ENCODE peak calls at places on chromosome 4, in eight cellular contexts. Z is amniotic stem cell; V is SW480; C is colonic mucosa; O is NCI-H1694 treated with DMSO at 0.1 percent for 48 hours; E is glutamatergic neuron; T is myocyte; H is NK-92 treated with Interleukin-12 subunit alpha and Interleukin-12 subunit beta, amount 100 ng/mL, for 24 hours. B is an unnamed sample.

GRCh38 chr4:25313194-25313895 is 771 bp downstream of the ZCCHC4 start:
- DNase-seq in H (no peak), C (peak), Z (no peak), T (no peak), O (no peak), V (peak), E (no peak), B (no peak)

GRCh38 chr4:74483226-74483911 is 38.4 kb downstream of the AREG start:
- DNase-seq in O (no peak), T (no peak), V (no peak), C (no peak), E (no peak), H (no peak), Z (no peak), B (no peak)

GRCh38 chr4:11079171-11079570 is 349.5 kb downstream of the HS3ST1 start:
- DNase-seq in O (no peak), E (no peak), T (peak), H (no peak), V (no peak), C (no peak), Z (no peak), B (no peak)

GRCh38 chr4:141497627-141498026 is 138.8 kb upstream of the IL15 start:
- DNase-seq in E (no peak), Z (no peak), O (no peak), V (no peak), T (no peak), H (no peak), C (no peak), B (no peak)

GRCh38 chr4:149987330-149987751 is 90.9 kb upstream of the DCLK2 start:
- DNase-seq in Z (no peak), O (peak), H (no peak), T (peak), C (no peak), E (no peak), V (no peak), B (no peak)

GRCh38 chr4:1502976-1503375 is 96.7 kb upstream of the NKX1-1 start:
- DNase-seq in Z (no peak), O (no peak), H (no peak), E (no peak), V (no peak), T (no peak), C (no peak), B (peak)

GRCh38 chr4:148442830-148443549 is 776 bp upstream of the NR3C2 start:
- DNase-seq in O (no peak), H (no peak), Z (no peak), T (no peak), C (no peak), V (no peak), E (no peak), B (no peak)

GRCh38 chr4:8705161-8706145 is 112.9 kb downstream of the CPZ start:
- DNase-seq in E (no peak), H (no peak), T (no peak), C (no peak), V (no peak), O (no peak), Z (no peak), B (peak)

GRCh38 chr4:169383724-169384123 is 113.0 kb upstream of the SH3RF1 start:
- DNase-seq in Z (peak), V (no peak), C (no peak), E (no peak), T (peak), O (no peak), H (no peak), B (no peak)

GRCh38 chr4:130722370-130722769 is 1626.4 kb downstream of the C4orf33 start:
- DNase-seq in O (no peak), C (no peak), V (no peak), E (no peak), Z (no peak), T (no peak), H (no peak), B (no peak)

GRCh38 chr4:108814327-108814726 is 51.5 kb upstream of the ETNPPL start:
- DNase-seq in V (no peak), Z (no peak), E (no peak), H (no peak), O (no peak), T (no peak), C (no peak), B (no peak)

GRCh38 chr4:98801259-98801725 is 127.6 kb downstream of the EIF4E start:
- DNase-seq in V (no peak), Z (no peak), T (no peak), H (no peak), C (no peak), E (no peak), O (no peak), B (no peak)

GRCh38 chr4:16122784-16123183 is 39.0 kb upstream of the PROM1 start:
- DNase-seq in V (no peak), E (no peak), H (peak), Z (no peak), T (no peak), O (no peak), C (no peak), B (no peak)

GRCh38 chr4:129092636-129093172 is 635 bp downstream of the SCLT1 start:
- DNase-seq in H (no peak), O (no peak), E (no peak), T (peak), V (no peak), Z (no peak), C (no peak), B (no peak)

GRCh38 chr4:112895785-112896184 is 153.7 kb upstream of the ANK2 start:
- DNase-seq in V (no peak), Z (no peak), T (no peak), H (no peak), O (no peak), C (no peak), E (no peak), B (no peak)

GRCh38 chr4:138243369-138243768 is 1.2 kb upstream of the SLC7A11 start:
- DNase-seq in C (no peak), T (no peak), H (no peak), Z (no peak), V (peak), E (no peak), O (no peak), B (no peak)

GRCh38 chr4:93199492-93199891 is 629.1 kb upstream of the ATOH1 start:
- DNase-seq in V (peak), O (peak), E (no peak), H (no peak), T (peak), C (no peak), Z (no peak), B (no peak)

GRCh38 chr4:185879666-185880312 is 67.8 kb upstream of the SORBS2 start:
- DNase-seq in Z (no peak), H (no peak), T (no peak), C (no peak), O (no peak), E (no peak), V (no peak), B (no peak)

GRCh38 chr4:43339435-43339834 is 446.9 kb downstream of the GRXCR1 start:
- DNase-seq in Z (no peak), T (peak), C (no peak), O (no peak), H (no peak), E (no peak), V (no peak), B (no peak)

GRCh38 chr4:105474110-105474518 is 252 bp upstream of the PPA2 start:
- DNase-seq in H (no peak), O (no peak), E (peak), T (no peak), Z (peak), C (peak), V (no peak), B (peak)

GRCh38 chr4:17810260-17811077 is at the start of the genes DCAF16 and NCAPG:
- DNase-seq in O (peak), E (peak), C (peak), V (peak), T (peak), H (peak), Z (peak), B (peak)

GRCh38 chr4:168589154-168589553 is 92.3 kb downstream of the PALLD start:
- DNase-seq in E (no peak), V (no peak), C (peak), Z (peak), H (no peak), O (no peak), T (peak), B (no peak)

B was measured in sciatic nerve.